ENCODE peak calls at places on chromosomes 12 and 14, in ten cellular contexts. One of them, this sample, is unnamed.

GRCh38 chr12:11836282-11836963 is 186.9 kb downstream of the ETV6 start:
- DNase-seq in left ventricle myocardium inferior: no peak
- DNase-seq in tibial artery: no peak
- DNase-seq in A673: no peak
- DNase-seq in A549: no peak
- DNase-seq in vagina: no peak
- DNase-seq in IMR-90: no peak
- DNase-seq in ascending aorta: peak; percentile 76
- DNase-seq in neuronal stem cell: no peak
- DNase-seq in fibroblast of lung: no peak
- DNase-seq in this sample: no peak

GRCh38 chr12:98399532-98399931 is 115.9 kb upstream of the TMPO start:
- DNase-seq in tibial artery: no peak
- DNase-seq in vagina: no peak
- DNase-seq in A549: peak; percentile 85
- DNase-seq in ascending aorta: no peak
- DNase-seq in IMR-90: peak; percentile 78
- DNase-seq in neuronal stem cell: no peak
- DNase-seq in fibroblast of lung: peak; percentile 87
- DNase-seq in left ventricle myocardium inferior: no peak
- DNase-seq in A673: peak; percentile 95
- DNase-seq in this sample: peak; percentile 51

GRCh38 chr14:100402631-100403030 is 79.5 kb downstream of the SLC25A47 start:
- DNase-seq in IMR-90: no peak
- DNase-seq in left ventricle myocardium inferior: no peak
- DNase-seq in ascending aorta: no peak
- DNase-seq in fibroblast of lung: peak; percentile 52
- DNase-seq in neuronal stem cell: no peak
- DNase-seq in A673: peak; percentile 43
- DNase-seq in A549: no peak
- DNase-seq in tibial artery: no peak
- DNase-seq in vagina: no peak
- DNase-seq in this sample: no peak

GRCh38 chr14:69535230-69535848 is 39.3 kb downstream of the CCDC177 start:
- DNase-seq in IMR-90: peak; percentile 50
- DNase-seq in ascending aorta: no peak
- DNase-seq in neuronal stem cell: peak; percentile 66
- DNase-seq in fibroblast of lung: peak; percentile 46
- DNase-seq in vagina: no peak
- DNase-seq in left ventricle myocardium inferior: no peak
- DNase-seq in tibial artery: peak; percentile 28
- DNase-seq in A673: peak; percentile 66
- DNase-seq in A549: peak; percentile 58
- DNase-seq in this sample: peak; percentile 69

GRCh38 chr14:100842799-100843198 is 16.9 kb downstream of the MEG3 start:
- DNase-seq in neuronal stem cell: no peak
- DNase-seq in A549: no peak
- DNase-seq in fibroblast of lung: peak; percentile 97
- DNase-seq in A673: no peak
- DNase-seq in tibial artery: no peak
- DNase-seq in vagina: no peak
- DNase-seq in IMR-90: peak; percentile 95
- DNase-seq in ascending aorta: no peak
- DNase-seq in left ventricle myocardium inferior: no peak
- DNase-seq in this sample: no peak

GRCh38 chr12:106251636-106252035 is 3.8 kb upstream of the CKAP4 start:
- DNase-seq in left ventricle myocardium inferior: no peak
- DNase-seq in A549: no peak
- DNase-seq in A673: peak; percentile 17
- DNase-seq in vagina: peak; percentile 37
- DNase-seq in tibial artery: no peak
- DNase-seq in neuronal stem cell: no peak
- DNase-seq in IMR-90: peak; percentile 56
- DNase-seq in fibroblast of lung: peak; percentile 27
- DNase-seq in ascending aorta: no peak
- DNase-seq in this sample: peak; percentile 24

GRCh38 chr12:13222076-13222475 is 25.6 kb downstream of the EMP1 start:
- DNase-seq in neuronal stem cell: no peak
- DNase-seq in tibial artery: no peak
- DNase-seq in vagina: peak; percentile 87
- DNase-seq in A673: no peak
- DNase-seq in IMR-90: no peak
- DNase-seq in A549: peak; percentile 61
- DNase-seq in ascending aorta: no peak
- DNase-seq in fibroblast of lung: no peak
- DNase-seq in left ventricle myocardium inferior: no peak
- DNase-seq in this sample: no peak

GRCh38 chr12:38930994-38931393 is 25.6 kb upstream of the CPNE8 start:
- DNase-seq in IMR-90: no peak
- DNase-seq in ascending aorta: no peak
- DNase-seq in A673: no peak
- DNase-seq in left ventricle myocardium inferior: no peak
- DNase-seq in vagina: no peak
- DNase-seq in fibroblast of lung: no peak
- DNase-seq in A549: no peak
- DNase-seq in neuronal stem cell: no peak
- DNase-seq in tibial artery: no peak
- DNase-seq in this sample: no peak

GRCh38 chr14:91996951-91997371 is 42.9 kb downstream of the TRIP11 start:
- DNase-seq in neuronal stem cell: peak; percentile 17
- DNase-seq in ascending aorta: no peak
- DNase-seq in fibroblast of lung: peak; percentile 87
- DNase-seq in IMR-90: peak; percentile 72
- DNase-seq in vagina: no peak
- DNase-seq in left ventricle myocardium inferior: no peak
- DNase-seq in A673: peak; percentile 92
- DNase-seq in A549: peak; percentile 51
- DNase-seq in tibial artery: no peak
- DNase-seq in this sample: no peak

GRCh38 chr12:190881-191280 is 23.1 kb downstream of the SLC6A12 start:
- DNase-seq in IMR-90: no peak
- DNase-seq in vagina: no peak
- DNase-seq in tibial artery: no peak
- DNase-seq in ascending aorta: no peak
- DNase-seq in A673: no peak
- DNase-seq in left ventricle myocardium inferior: no peak
- DNase-seq in fibroblast of lung: no peak
- DNase-seq in A549: no peak
- DNase-seq in neuronal stem cell: no peak
- DNase-seq in this sample: no peak

GRCh38 chr14:58131386-58131785 is 20.6 kb downstream of the ARMH4 start:
- DNase-seq in A673: no peak
- DNase-seq in ascending aorta: no peak
- DNase-seq in IMR-90: peak; percentile 67
- DNase-seq in fibroblast of lung: peak; percentile 65
- DNase-seq in left ventricle myocardium inferior: no peak
- DNase-seq in A549: peak; percentile 10
- DNase-seq in vagina: no peak
- DNase-seq in tibial artery: no peak
- DNase-seq in neuronal stem cell: no peak
- DNase-seq in this sample: no peak

GRCh38 chr14:66842911-66843572 is 335.1 kb downstream of the GPHN start:
- DNase-seq in left ventricle myocardium inferior: no peak
- DNase-seq in ascending aorta: no peak
- DNase-seq in fibroblast of lung: no peak
- DNase-seq in tibial artery: no peak
- DNase-seq in vagina: no peak
- DNase-seq in IMR-90: no peak
- DNase-seq in A673: no peak
- DNase-seq in neuronal stem cell: no peak
- DNase-seq in A549: no peak
- DNase-seq in this sample: no peak

GRCh38 chr14:103456167-103456835 is 66.3 kb downstream of the CKB start:
- DNase-seq in A549: no peak
- DNase-seq in neuronal stem cell: no peak
- DNase-seq in A673: peak; percentile 78
- DNase-seq in fibroblast of lung: peak; percentile 39
- DNase-seq in IMR-90: peak; percentile 52
- DNase-seq in vagina: no peak
- DNase-seq in tibial artery: no peak
- DNase-seq in ascending aorta: no peak
- DNase-seq in left ventricle myocardium inferior: no peak
- DNase-seq in this sample: no peak

GRCh38 chr14:69152181-69152943 is 557 bp downstream of the DCAF5 start:
- DNase-seq in vagina: no peak
- DNase-seq in ascending aorta: no peak
- DNase-seq in IMR-90: no peak
- DNase-seq in A549: peak; percentile 32
- DNase-seq in left ventricle myocardium inferior: no peak
- DNase-seq in fibroblast of lung: peak; percentile 51
- DNase-seq in neuronal stem cell: peak; percentile 42
- DNase-seq in A673: peak; percentile 56
- DNase-seq in tibial artery: no peak
- DNase-seq in this sample: peak; percentile 68

GRCh38 chr14:53510281-53510912 is 357.3 kb upstream of the DDHD1 start:
- DNase-seq in vagina: no peak
- DNase-seq in A673: no peak
- DNase-seq in tibial artery: no peak
- DNase-seq in IMR-90: no peak
- DNase-seq in left ventricle myocardium inferior: no peak
- DNase-seq in fibroblast of lung: no peak
- DNase-seq in A549: no peak
- DNase-seq in neuronal stem cell: no peak
- DNase-seq in ascending aorta: no peak
- DNase-seq in this sample: no peak

GRCh38 chr12:125246346-125246656 is 181.1 kb downstream of the AACS start:
- DNase-seq in tibial artery: no peak
- DNase-seq in left ventricle myocardium inferior: no peak
- DNase-seq in IMR-90: no peak
- DNase-seq in A673: no peak
- DNase-seq in neuronal stem cell: no peak
- DNase-seq in vagina: no peak
- DNase-seq in A549: no peak
- DNase-seq in ascending aorta: no peak
- DNase-seq in fibroblast of lung: no peak
- DNase-seq in this sample: no peak

GRCh38 chr12:107223816-107224215 is 130.5 kb upstream of the CRY1 start:
- DNase-seq in A673: peak; percentile 18
- DNase-seq in tibial artery: no peak
- DNase-seq in vagina: no peak
- DNase-seq in IMR-90: peak; percentile 51
- DNase-seq in neuronal stem cell: no peak
- DNase-seq in left ventricle myocardium inferior: no peak
- DNase-seq in A549: peak; percentile 12
- DNase-seq in ascending aorta: no peak
- DNase-seq in fibroblast of lung: peak; percentile 46
- DNase-seq in this sample: peak; percentile 11

GRCh38 chr14:88831285-88831684 is 6.8 kb downstream of the TTC8 start:
- DNase-seq in left ventricle myocardium inferior: no peak
- DNase-seq in A673: peak; percentile 47
- DNase-seq in fibroblast of lung: peak; percentile 90
- DNase-seq in vagina: no peak
- DNase-seq in tibial artery: no peak
- DNase-seq in IMR-90: peak; percentile 81
- DNase-seq in neuronal stem cell: no peak
- DNase-seq in ascending aorta: peak; percentile 77
- DNase-seq in A549: no peak
- DNase-seq in this sample: no peak

GRCh38 chr12:73342733-73343132 is 1070.6 kb downstream of the TRHDE start:
- DNase-seq in A549: no peak
- DNase-seq in fibroblast of lung: no peak
- DNase-seq in A673: no peak
- DNase-seq in neuronal stem cell: no peak
- DNase-seq in tibial artery: no peak
- DNase-seq in IMR-90: no peak
- DNase-seq in left ventricle myocardium inferior: no peak
- DNase-seq in ascending aorta: no peak
- DNase-seq in vagina: no peak
- DNase-seq in this sample: no peak

GRCh38 chr14:35386673-35387125 is 17.9 kb downstream of the NFKBIA start:
- DNase-seq in IMR-90: no peak
- DNase-seq in left ventricle myocardium inferior: peak; percentile 15
- DNase-seq in ascending aorta: no peak
- DNase-seq in tibial artery: no peak
- DNase-seq in A673: peak; percentile 87
- DNase-seq in A549: no peak
- DNase-seq in fibroblast of lung: no peak
- DNase-seq in neuronal stem cell: no peak
- DNase-seq in vagina: no peak
- DNase-seq in this sample: peak; percentile 77
- H3K9me3 ChIP-seq in IMR-90: no peaks in the 10 kb centered on the region
- H3K9me3 ChIP-seq in left ventricle myocardium inferior: no peaks in the 10 kb centered on the region
- H3K9me3 ChIP-seq in ascending aorta: no peaks in the 10 kb centered on the region
- H3K9me3 ChIP-seq in tibial artery: no peaks in the 10 kb centered on the region
- H3K9me3 ChIP-seq in A673: no peaks in the 10 kb centered on the region
- H3K9me3 ChIP-seq in A549: no peaks in the 10 kb centered on the region
- H3K9me3 ChIP-seq in fibroblast of lung: no peaks in the 10 kb centered on the region
- H3K9me3 ChIP-seq in neuronal stem cell: no peaks in the 10 kb centered on the region
- H3K9me3 ChIP-seq in vagina: no peaks in the 10 kb centered on the region
- H3K9me3 ChIP-seq in this sample: no peaks in the 10 kb centered on the region

GRCh38 chr14:37617864-37618365 is 22.5 kb downstream of the TTC6 start:
- DNase-seq in fibroblast of lung: no peak
- DNase-seq in left ventricle myocardium inferior: no peak
- DNase-seq in vagina: no peak
- DNase-seq in IMR-90: no peak
- DNase-seq in A673: no peak
- DNase-seq in neuronal stem cell: no peak
- DNase-seq in A549: no peak
- DNase-seq in ascending aorta: no peak
- DNase-seq in tibial artery: no peak
- DNase-seq in this sample: no peak
- H3K9me3 ChIP-seq in fibroblast of lung: no peaks in the 10 kb centered on the region
- H3K9me3 ChIP-seq in left ventricle myocardium inferior: peaks cover 58% of the 10 kb centered on the region
- H3K9me3 ChIP-seq in vagina: peaks cover 17% of the 10 kb centered on the region
- H3K9me3 ChIP-seq in IMR-90: peaks cover 17% of the 10 kb centered on the region
- H3K9me3 ChIP-seq in A673: peaks cover 17% of the 10 kb centered on the region
- H3K9me3 ChIP-seq in neuronal stem cell: peaks cover 9% of the 10 kb centered on the region
- H3K9me3 ChIP-seq in A549: peaks cover 26% of the 10 kb centered on the region
- H3K9me3 ChIP-seq in ascending aorta: no peaks in the 10 kb centered on the region
- H3K9me3 ChIP-seq in tibial artery: peaks cover 22% of the 10 kb centered on the region
- H3K9me3 ChIP-seq in this sample: peaks cover 12% of the 10 kb centered on the region

DNA sequence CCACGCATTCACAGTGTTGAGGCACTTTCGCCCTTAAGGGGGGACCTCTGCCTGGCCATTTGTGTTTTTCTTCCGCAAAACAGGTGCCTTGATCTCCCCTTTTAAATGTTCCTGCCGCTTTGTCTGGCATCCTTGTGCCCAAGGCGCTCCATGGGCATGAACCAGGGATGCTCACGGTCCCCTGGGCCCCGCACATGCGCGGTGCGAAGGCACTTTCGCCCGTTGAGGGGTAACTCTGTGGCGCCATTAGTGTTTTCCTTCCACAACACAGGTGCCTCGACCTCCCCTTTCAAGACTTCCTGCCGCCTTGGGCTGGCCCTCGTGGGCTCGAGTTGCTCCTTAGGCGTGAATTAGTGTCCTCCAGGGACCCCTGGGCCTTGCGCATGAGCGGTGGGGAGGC is 335.5 kb downstream of the ALG10 start:
- DNase-seq in A673: no peak
- DNase-seq in neuronal stem cell: no peak
- DNase-seq in A549: no peak
- DNase-seq in IMR-90: no peak
- DNase-seq in tibial artery: no peak
- DNase-seq in left ventricle myocardium inferior: no peak
- DNase-seq in vagina: no peak
- DNase-seq in fibroblast of lung: no peak
- DNase-seq in ascending aorta: no peak
- DNase-seq in this sample: no peak
- H3K9me3 ChIP-seq in A673: peaks cover 7% of the 10 kb centered on the region
- H3K9me3 ChIP-seq in neuronal stem cell: no peaks in the 10 kb centered on the region
- H3K9me3 ChIP-seq in A549: no peaks in the 10 kb centered on the region
- H3K9me3 ChIP-seq in IMR-90: peaks cover 37% of the 10 kb centered on the region
- H3K9me3 ChIP-seq in tibial artery: peaks cover 65% of the 10 kb centered on the region
- H3K9me3 ChIP-seq in left ventricle myocardium inferior: peaks cover 73% of the 10 kb centered on the region
- H3K9me3 ChIP-seq in vagina: no peaks in the 10 kb centered on the region
- H3K9me3 ChIP-seq in fibroblast of lung: no peaks in the 10 kb centered on the region
- H3K9me3 ChIP-seq in ascending aorta: peaks cover 16% of the 10 kb centered on the region
- H3K9me3 ChIP-seq in this sample: no peaks in the 10 kb centered on the region

GRCh38 chr12:133231001-133231400 is 4.7 kb downstream of the ANHX start:
- DNase-seq in fibroblast of lung: no peak
- DNase-seq in ascending aorta: no peak
- DNase-seq in A549: no peak
- DNase-seq in A673: no peak
- DNase-seq in tibial artery: no peak
- DNase-seq in neuronal stem cell: no peak
- DNase-seq in IMR-90: no peak
- DNase-seq in left ventricle myocardium inferior: no peak
- DNase-seq in vagina: no peak
- DNase-seq in this sample: no peak
- H3K9me3 ChIP-seq in fibroblast of lung: no peaks in the 10 kb centered on the region
- H3K9me3 ChIP-seq in ascending aorta: no peaks in the 10 kb centered on the region
- H3K9me3 ChIP-seq in A549: peaks cover 68% of the 10 kb centered on the region
- H3K9me3 ChIP-seq in A673: peaks cover 17% of the 10 kb centered on the region
- H3K9me3 ChIP-seq in tibial artery: peaks cover 4% of the 10 kb centered on the region
- H3K9me3 ChIP-seq in neuronal stem cell: peaks cover 20% of the 10 kb centered on the region
- H3K9me3 ChIP-seq in IMR-90: peaks cover 72% of the 10 kb centered on the region
- H3K9me3 ChIP-seq in left ventricle myocardium inferior: peaks cover 39% of the 10 kb centered on the region
- H3K9me3 ChIP-seq in vagina: no peaks in the 10 kb centered on the region
- H3K9me3 ChIP-seq in this sample: no peaks in the 10 kb centered on the region